ENCODE peak calls at places on chromosomes 16 and 17, in nine cellular contexts. R is fibroblast of lung, X is A549, E is neural progenitor cell, H is GM13976, Q is WTC11, J is foreskin fibroblast, V is HCT116, I is glutamatergic neuron. F is an unnamed sample.

GRCh38 chr17:66313995-66314659 is 11.7 kb downstream of the PRKCA start:
- DNase-seq in R (no peak), X (no peak), E (no peak), H (no peak), Q (no peak), J (no peak), V (no peak), I (no peak), F (no peak)

GRCh38 chr16:17358350-17358749 is 112.4 kb downstream of the XYLT1 start:
- DNase-seq in R (no peak), X (no peak), E (no peak), H (no peak), Q (no peak), J (no peak), V (no peak), I (no peak), F (no peak)

GRCh38 chr16:28549301-28549899 is 4.3 kb upstream of the SGF29 start:
- DNase-seq in R (peak), X (peak), E (no peak), H (peak), Q (no peak), J (no peak), V (peak), I (no peak), F (peak)

GRCh38 chr16:49810769-49811315 is 45.1 kb downstream of the ZNF423 start:
- DNase-seq in R (no peak), X (no peak), E (no peak), H (no peak), Q (no peak), J (no peak), V (no peak), I (peak), F (no peak)

GRCh38 chr17:81566461-81567126 is 14.4 kb upstream of the FAAP100 start:
- DNase-seq in R (peak), X (peak), E (no peak), H (no peak), Q (no peak), J (peak), V (peak), I (no peak), F (peak)

GRCh38 chr17:2921443-2921842 is 125.2 kb downstream of the RAP1GAP2 start:
- DNase-seq in R (no peak), X (no peak), E (no peak), H (no peak), Q (no peak), J (no peak), V (no peak), I (no peak), F (no peak)

GRCh38 chr17:81915331-81915730 is 2.6 kb downstream of the SIRT7 start:
- DNase-seq in R (no peak), X (no peak), E (no peak), H (no peak), Q (no peak), J (no peak), V (no peak), I (no peak), F (no peak)

GRCh38 chr17:80791758-80792284 is 199.8 kb upstream of the CHMP6 start:
- DNase-seq in R (peak), X (peak), E (no peak), H (no peak), Q (no peak), J (peak), V (peak), I (no peak), F (peak)

GRCh38 chr16:47815655-47816054 is 340.1 kb downstream of the ABCC12 start:
- DNase-seq in R (peak), X (no peak), E (no peak), H (no peak), Q (no peak), J (no peak), V (no peak), I (no peak), F (no peak)

GRCh38 chr17:38353084-38353604 is 1.5 kb downstream of the SOCS7 start:
- DNase-seq in R (no peak), X (no peak), E (no peak), H (no peak), Q (no peak), J (no peak), V (no peak), I (no peak), F (no peak)

GRCh38 chr17:37043201-37043600 is 94.4 kb downstream of the AATF start:
- DNase-seq in R (peak), X (peak), E (no peak), H (no peak), Q (no peak), J (no peak), V (no peak), I (no peak), F (no peak)

GRCh38 chr17:80847506-80848230 is 144.0 kb upstream of the CHMP6 start:
- DNase-seq in R (no peak), X (no peak), E (no peak), H (no peak), Q (no peak), J (no peak), V (no peak), I (no peak), F (no peak)

GRCh38 chr17:77608431-77608830 is 350.1 kb upstream of the TNRC6C start:
- DNase-seq in R (no peak), X (no peak), E (no peak), H (no peak), Q (no peak), J (no peak), V (no peak), I (no peak), F (no peak)

GRCh38 chr17:50830298-50830697 is 5.1 kb upstream of the WFIKKN2 start:
- DNase-seq in R (no peak), X (no peak), E (no peak), H (no peak), Q (no peak), J (no peak), V (no peak), I (no peak), F (no peak)

GRCh38 chr16:17078950-17079631 is 391.7 kb downstream of the XYLT1 start:
- DNase-seq in R (no peak), X (no peak), E (no peak), H (no peak), Q (no peak), J (no peak), V (no peak), I (no peak), F (no peak)

GRCh38 chr17:48568499-48569259 is 9.5 kb downstream of the HOXB4 start:
- DNase-seq in R (peak), X (no peak), E (no peak), H (no peak), Q (no peak), J (no peak), V (no peak), I (no peak), F (no peak)

GRCh38 chr17:19338031-19338990 is 24.2 kb downstream of the B9D1 start:
- DNase-seq in R (peak), X (peak), E (peak), H (peak), Q (peak), J (no peak), V (no peak), I (peak), F (peak)

GRCh38 chr17:31580331-31581021 is 189.0 kb downstream of the RAB11FIP4 start:
- DNase-seq in R (peak), X (no peak), E (no peak), H (peak), Q (no peak), J (peak), V (no peak), I (no peak), F (peak)

GRCh38 chr17:3551189-3551588 is 6.4 kb downstream of the TRPV3 start:
- DNase-seq in R (no peak), X (no peak), E (no peak), H (no peak), Q (no peak), J (no peak), V (no peak), I (no peak), F (no peak)

GRCh38 chr16:4077083-4077714 is 39.0 kb downstream of the ADCY9 start:
- DNase-seq in R (peak), X (no peak), E (no peak), H (no peak), Q (no peak), J (no peak), V (peak), I (no peak), F (no peak)

GRCh38 chr17:66304304-66305174 is 2.1 kb downstream of the PRKCA start:
- DNase-seq in R (peak), X (peak), E (peak), H (no peak), Q (peak), J (no peak), V (no peak), I (no peak), F (peak)

GRCh38 chr16:76287466-76287865 is 10.3 kb downstream of the CNTNAP4 start:
- DNase-seq in R (no peak), X (no peak), E (no peak), H (no peak), Q (no peak), J (no peak), V (no peak), I (no peak), F (no peak)

GRCh38 chr17:50451943-50452626 is 16.6 kb downstream of the CHAD start:
- DNase-seq in R (no peak), X (no peak), E (no peak), H (no peak), Q (no peak), J (no peak), V (no peak), I (no peak), F (no peak)

GRCh38 chr17:54257440-54257839 is 434.7 kb downstream of the KIF2B start:
- DNase-seq in R (no peak), X (no peak), E (no peak), H (no peak), Q (no peak), J (no peak), V (no peak), I (no peak), F (no peak)

GRCh38 chr17:35679007-35679682 is 52.3 kb upstream of the RASL10B start:
- DNase-seq in R (peak), X (no peak), E (no peak), H (no peak), Q (no peak), J (no peak), V (no peak), I (no peak), F (no peak)

GRCh38 chr17:55426851-55427586 is 5.4 kb upstream of the MMD start:
- DNase-seq in R (no peak), X (no peak), E (no peak), H (peak), Q (no peak), J (peak), V (no peak), I (no peak), F (no peak)

GRCh38 chr16:28836761-28837064 is 9.4 kb downstream of the TUFM start:
- DNase-seq in R (no peak), X (no peak), E (no peak), H (no peak), Q (no peak), J (no peak), V (no peak), I (no peak), F (no peak)

GRCh38 chr17:39138416-39139136 is 12.9 kb downstream of the PLXDC1 start:
- DNase-seq in R (peak), X (no peak), E (no peak), H (no peak), Q (no peak), J (no peak), V (no peak), I (no peak), F (no peak)

GRCh38 chr17:15281909-15282308 is 16.8 kb upstream of the PMP22 start:
- DNase-seq in R (peak), X (no peak), E (no peak), H (no peak), Q (no peak), J (no peak), V (no peak), I (no peak), F (no peak)

GRCh38 chr17:36133629-36134259 is 30.1 kb downstream of the CCL4 start:
- DNase-seq in R (no peak), X (peak), E (no peak), H (no peak), Q (no peak), J (no peak), V (no peak), I (no peak), F (no peak)

GRCh38 chr17:64503821-64504768 is 2.0 kb downstream of the DDX5 start:
- DNase-seq in R (no peak), X (no peak), E (no peak), H (no peak), Q (no peak), J (no peak), V (no peak), I (no peak), F (no peak)

GRCh38 chr17:21370430-21370829 is 5.7 kb upstream of the KCNJ12 start:
- DNase-seq in R (no peak), X (no peak), E (peak), H (no peak), Q (no peak), J (no peak), V (no peak), I (peak), F (no peak)

GRCh38 chr17:17180141-17180603 is 26.0 kb downstream of the PLD6 start:
- DNase-seq in R (no peak), X (no peak), E (no peak), H (no peak), Q (no peak), J (no peak), V (no peak), I (no peak), F (no peak)

GRCh38 chr17:55124730-55125129 is 140.0 kb upstream of the HLF start:
- DNase-seq in R (no peak), X (no peak), E (no peak), H (no peak), Q (no peak), J (no peak), V (no peak), I (no peak), F (no peak)

GRCh38 chr17:43719578-43719977 is 39.0 kb downstream of the SOST start:
- DNase-seq in R (no peak), X (no peak), E (no peak), H (no peak), Q (no peak), J (no peak), V (no peak), I (no peak), F (no peak)

GRCh38 chr16:65725156-65725845 is 603.4 kb upstream of the CDH11 start:
- DNase-seq in R (peak), X (no peak), E (no peak), H (no peak), Q (no peak), J (peak), V (no peak), I (no peak), F (no peak)

GRCh38 chr16:58753711-58754134 is 19.6 kb upstream of the GOT2 start:
- DNase-seq in R (no peak), X (no peak), E (no peak), H (no peak), Q (no peak), J (no peak), V (no peak), I (no peak), F (no peak)

GRCh38 chr16:56277040-56277439 is 85.8 kb downstream of the GNAO1 start:
- DNase-seq in R (no peak), X (peak), E (peak), H (no peak), Q (peak), J (no peak), V (no peak), I (peak), F (no peak)
- TF ChIP-seq CTCF in R (no peak), X (no peak), E (peak), H (no peak), Q (peak), J (peak), V (peak), I (peak), F (no peak)

GRCh38 chr17:74457820-74458166 is 8.6 kb upstream of the CD300A start:
- DNase-seq in R (no peak), X (no peak), E (no peak), H (no peak), Q (no peak), J (no peak), V (no peak), I (no peak), F (no peak)
- TF ChIP-seq CTCF in R (no peak), X (peak), E (no peak), H (no peak), Q (no peak), J (no peak), V (no peak), I (peak), F (no peak)

DNA sequence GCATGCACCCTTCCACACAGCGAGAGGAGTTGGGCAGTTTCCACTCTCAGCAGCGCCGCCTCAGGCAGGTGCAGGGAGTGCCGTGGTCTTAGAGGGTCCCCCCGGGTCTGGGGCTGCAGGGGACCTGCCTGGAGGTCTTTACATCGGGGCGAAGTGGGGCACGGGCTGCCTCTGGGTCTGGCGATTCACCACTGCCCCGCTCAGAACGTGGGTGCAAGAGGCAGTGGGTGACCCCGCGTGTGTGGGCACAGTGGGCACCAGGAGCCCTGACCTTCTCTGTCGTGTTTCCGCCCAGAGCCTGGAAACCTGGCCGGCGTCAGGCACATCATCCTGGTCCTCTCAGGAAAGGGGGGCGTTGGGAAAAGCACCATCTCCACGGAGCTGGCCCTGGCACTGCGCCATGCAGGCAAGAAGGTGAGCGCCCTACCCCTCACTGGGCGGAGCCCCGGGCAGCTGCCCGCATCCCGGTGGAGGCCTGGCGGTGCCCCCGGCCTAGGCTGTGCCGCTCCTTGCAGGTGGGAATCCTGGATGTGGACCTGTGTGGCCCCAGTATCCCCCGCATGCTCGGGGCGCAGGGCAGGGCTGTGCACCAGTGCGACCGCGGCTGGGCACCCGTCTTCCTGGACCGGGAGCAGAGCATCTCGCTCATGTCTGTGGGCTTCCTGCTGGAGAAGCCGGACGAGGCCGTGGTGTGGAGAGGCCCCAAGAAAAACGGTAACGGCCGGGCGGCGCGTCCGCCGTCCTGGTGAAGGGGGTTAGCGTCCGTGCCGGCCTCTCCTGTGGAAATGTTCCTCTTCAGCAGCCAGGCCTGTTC is 3.7 kb downstream of the NUBP2 start:
- DNase-seq in R (no peak), X (no peak), E (no peak), H (no peak), Q (peak), J (no peak), V (no peak), I (peak), F (no peak)
- TF ChIP-seq CTCF in R (no peak), X (no peak), E (no peak), H (peak), Q (no peak), J (no peak), V (no peak), I (no peak), F (no peak)

GRCh38 chr16:13510425-13511151 is 409.4 kb upstream of the ERCC4 start:
- DNase-seq in R (no peak), X (no peak), E (peak), H (no peak), Q (no peak), J (no peak), V (no peak), I (no peak), F (no peak)
- TF ChIP-seq CTCF in R (no peak), X (no peak), E (peak), H (no peak), Q (peak), J (no peak), V (peak), I (peak), F (no peak)

GRCh38 chr16:85152414-85153030 is 40.2 kb upstream of the CIBAR2 start:
- DNase-seq in R (no peak), X (no peak), E (no peak), H (no peak), Q (no peak), J (no peak), V (no peak), I (peak), F (no peak)

GRCh38 chr16:85150331-85150940 is 38.2 kb upstream of the CIBAR2 start:
- DNase-seq in R (no peak), X (no peak), E (no peak), H (no peak), Q (no peak), J (no peak), V (no peak), I (no peak), F (no peak)

GRCh38 chr16:85151603-85152413 is 39.5 kb upstream of the CIBAR2 start:
- DNase-seq in R (peak), X (no peak), E (no peak), H (peak), Q (no peak), J (peak), V (no peak), I (peak), F (peak)

GRCh38 chr16:85149776-85150175 is 37.5 kb upstream of the CIBAR2 start:
- DNase-seq in R (peak), X (no peak), E (no peak), H (no peak), Q (no peak), J (no peak), V (no peak), I (no peak), F (no peak)

DNA sequence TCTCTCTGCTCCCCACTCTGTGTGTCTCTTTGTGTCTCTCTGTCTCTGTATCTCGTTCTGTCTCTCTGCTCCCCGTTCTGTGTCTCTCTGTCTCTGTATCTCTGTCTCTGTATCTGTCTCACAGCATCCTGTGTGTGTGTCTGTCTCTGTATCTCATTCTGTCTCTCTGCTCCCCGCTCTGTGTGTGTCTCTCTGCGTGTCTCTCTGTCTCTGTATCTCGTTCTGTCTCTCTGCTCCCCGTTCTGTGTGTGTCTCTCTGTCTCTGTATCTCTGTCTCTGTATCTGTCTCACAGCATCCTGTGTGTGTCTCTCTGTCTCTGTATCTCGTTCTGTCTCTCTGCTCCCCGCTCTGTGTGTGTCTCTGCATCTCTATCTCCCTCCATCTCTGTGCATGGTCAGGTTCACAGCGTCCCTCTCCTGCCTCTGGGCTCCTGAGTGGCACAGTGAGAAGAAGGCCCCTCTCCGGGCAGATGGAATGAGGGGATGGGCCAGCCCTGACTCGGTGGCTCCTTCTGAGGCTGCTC is 38.9 kb upstream of the CIBAR2 start:
- DNase-seq in R (no peak), X (no peak), E (no peak), H (no peak), Q (no peak), J (no peak), V (no peak), I (no peak), F (no peak)
- TF ChIP-seq CTCF in R (no peak), X (no peak), E (no peak), H (no peak), Q (no peak), J (no peak), V (no peak), I (no peak), F (no peak)

GRCh38 chr17:32609085-32609484 is 122.3 kb downstream of the CDK5R1 start:
- DNase-seq in R (peak), X (peak), E (no peak), H (peak), Q (no peak), J (no peak), V (peak), I (no peak), F (peak)
- TF ChIP-seq CTCF in R (peak), X (peak), E (peak), H (peak), Q (no peak), J (peak), V (peak), I (no peak), F (peak)

F was measured in Calu3.